ENCODE peak calls at places on chromosomes 4 and X, in eight cellular contexts. Y is CD4-positive, alpha-beta T cell; E is H4; K is WERI-Rb-1; J is CD8-positive, alpha-beta memory T cell; W is AG10803; I is lower lobe of right lung; S is caudate nucleus. H is an unnamed sample.

GRCh38 chr4:44157611-44158277 is 290.9 kb downstream of the KCTD8 start:
- DNase-seq in J (no peak), W (no peak), K (no peak), E (peak; percentile 56), S (no peak), I (no peak), Y (no peak), H (no peak)

GRCh38 chr4:183919173-183919572 is 14.1 kb downstream of the STOX2 start:
- DNase-seq in W (no peak), I (no peak), E (no peak), S (no peak), J (no peak), K (no peak), Y (no peak), H (no peak)

GRCh38 chr4:37966044-37966443 is 5.8 kb downstream of the PTTG2 start:
- DNase-seq in I (no peak), Y (no peak), W (no peak), K (no peak), S (no peak), J (no peak), E (no peak), H (no peak)

GRCh38 chr4:54484361-54484760 is 173.4 kb upstream of the KIT start:
- DNase-seq in K (no peak), I (no peak), Y (no peak), W (no peak), S (no peak), J (no peak), E (no peak), H (no peak)

GRCh38 chrX:3589474-3589873 is 124.0 kb downstream of the PRKX start:
- DNase-seq in W (no peak), J (no peak), E (no peak), I (no peak), S (no peak), K (no peak), Y (no peak), H (no peak)

GRCh38 chrX:23857409-23857808 is 50.3 kb downstream of the APOO start:
- DNase-seq in K (no peak), E (no peak), Y (no peak), J (no peak), S (no peak), W (no peak), I (no peak), H (no peak)

GRCh38 chr4:3387943-3388348 is 53.8 kb upstream of the HGFAC start:
- DNase-seq in E (peak; percentile 73), W (peak; percentile 26), S (no peak), K (no peak), I (peak; percentile 92), J (no peak), Y (no peak), H (no peak)

GRCh38 chrX:66676990-66677389 is 38.1 kb upstream of the EDA2R start:
- DNase-seq in I (no peak), J (no peak), W (peak; percentile 87), K (no peak), S (no peak), E (no peak), Y (no peak), H (no peak)

GRCh38 chrX:44989995-44990770 is 117.2 kb downstream of the KDM6A start:
- DNase-seq in I (no peak), S (no peak), K (no peak), W (no peak), E (no peak), Y (no peak), J (no peak), H (no peak)

GRCh38 chr4:151565583-151565982 is 156.6 kb downstream of the FHIP1A start:
- DNase-seq in Y (no peak), J (no peak), W (no peak), I (no peak), E (no peak), K (no peak), S (no peak), H (no peak)

H was measured in AG04449.